ENCODE peak calls at places on chromosomes 13 and 19, in ten cellular contexts. D, A, Q, P, E, F, K, U, S and X are unnamed samples.

GRCh38 chr19:50947123-50947522 is 5.7 kb downstream of the KLK5 start:
- DNase-seq in F (no peak), S (no peak), K (no peak), D (no peak), U (no peak), A (no peak), Q (no peak), E (no peak), P (no peak), X (no peak)

GRCh38 chr13:105341256-105341655 is 1194.2 kb downstream of the EFNB2 start:
- DNase-seq in D (no peak), P (no peak), Q (no peak), E (no peak), A (no peak), S (no peak), K (no peak), F (no peak), U (no peak), X (no peak)

GRCh38 chr19:11404588-11405258 is 14.4 kb downstream of the RGL3 start:
- DNase-seq in A (no peak), K (no peak), D (no peak), S (no peak), P (no peak), U (no peak), Q (no peak), E (no peak), F (no peak), X (no peak)

GRCh38 chr13:80055804-80056203 is 285.1 kb downstream of the SPRY2 start:
- DNase-seq in Q (no peak), A (no peak), K (no peak), P (no peak), U (no peak), E (no peak), S (no peak), D (no peak), F (no peak), X (peak)

GRCh38 chr13:29566864-29567263 is 28.6 kb downstream of the SLC7A1 start:
- DNase-seq in U (no peak), F (no peak), K (no peak), D (no peak), P (no peak), E (no peak), S (no peak), A (no peak), Q (no peak), X (no peak)

GRCh38 chr19:35249848-35250711 is 1.3 kb downstream of the LSR start:
- DNase-seq in K (no peak), U (no peak), F (no peak), E (no peak), Q (no peak), P (no peak), A (no peak), S (no peak), D (no peak), X (no peak)

GRCh38 chr13:40439928-40440327 is 226.5 kb downstream of the FOXO1 start:
- DNase-seq in K (no peak), P (no peak), Q (no peak), S (no peak), D (no peak), F (peak), A (no peak), U (no peak), E (peak), X (peak)

GRCh38 chr13:45778897-45779296 is 72.7 kb downstream of the SIAH3 start:
- DNase-seq in A (no peak), Q (no peak), D (no peak), K (no peak), U (no peak), E (no peak), P (no peak), F (no peak), S (no peak), X (no peak)

GRCh38 chr19:18392417-18392816 is 5.0 kb downstream of the LRRC25 start:
- DNase-seq in K (no peak), D (no peak), A (no peak), F (no peak), S (no peak), P (no peak), E (peak), U (no peak), Q (no peak), X (no peak)

GRCh38 chr19:7351861-7352260 is 3.1 kb downstream of the ARHGEF18 start:
- DNase-seq in U (no peak), P (no peak), D (no peak), S (no peak), Q (no peak), A (no peak), E (no peak), K (no peak), F (no peak), X (no peak)

GRCh38 chr13:60689571-60689970 is 292.6 kb downstream of the TDRD3 start:
- DNase-seq in Q (no peak), D (no peak), A (no peak), P (no peak), U (no peak), S (no peak), K (no peak), F (no peak), E (no peak), X (no peak)

GRCh38 chr19:12872941-12873890 is 8.0 kb downstream of the DNASE2 start:
- DNase-seq in A (peak), E (peak), D (no peak), K (peak), Q (no peak), F (peak), S (no peak), U (peak), P (peak), X (peak)

GRCh38 chr19:44685877-44686276 is 13.1 kb upstream of the CEACAM16 start:
- DNase-seq in U (no peak), P (peak), A (no peak), D (no peak), S (no peak), K (no peak), F (peak), E (no peak), Q (no peak), X (peak)

GRCh38 chr19:51240866-51241265 is 10.0 kb upstream of the SIGLECL1 start:
- DNase-seq in Q (no peak), D (no peak), F (no peak), A (no peak), S (no peak), P (no peak), U (no peak), E (no peak), K (no peak), X (no peak)

GRCh38 chr13:46168341-46168740 is 13.6 kb downstream of the LCP1 start:
- DNase-seq in S (peak), P (no peak), K (no peak), E (no peak), F (no peak), U (peak), D (no peak), A (peak), Q (no peak), X (peak)

GRCh38 chr13:108960006-108960405 is 330.6 kb downstream of the MYO16 start:
- DNase-seq in A (no peak), F (no peak), S (no peak), K (no peak), Q (no peak), U (no peak), E (no peak), D (no peak), P (no peak), X (no peak)

GRCh38 chr19:19482785-19483625 is 32.3 kb downstream of the TSSK6 start:
- DNase-seq in S (no peak), U (no peak), D (no peak), A (no peak), K (no peak), P (peak), F (no peak), E (no peak), Q (no peak), X (no peak)

GRCh38 chr13:53238241-53238640 is 209.6 kb downstream of the OLFM4 start:
- DNase-seq in E (no peak), P (no peak), A (no peak), S (no peak), U (no peak), K (no peak), Q (peak), D (no peak), F (no peak), X (no peak)

GRCh38 chr19:33795370-33796163 is 1.1 kb upstream of the KCTD15 start:
- DNase-seq in K (peak), E (peak), Q (peak), D (no peak), P (peak), S (peak), U (no peak), F (peak), A (peak), X (peak)

GRCh38 chr19:14059093-14059480 is 2.8 kb downstream of the PALM3 start:
- DNase-seq in E (no peak), P (no peak), D (no peak), S (no peak), U (peak), F (no peak), K (no peak), Q (no peak), A (no peak), X (no peak)

GRCh38 chr19:38656171-38656981 is 8.9 kb downstream of the ACTN4 start:
- DNase-seq in K (peak), Q (no peak), A (no peak), F (no peak), U (no peak), S (peak), D (no peak), E (no peak), P (peak), X (peak)

GRCh38 chr19:55352040-55352439 is 2.5 kb downstream of the COX6B2 start:
- DNase-seq in P (no peak), U (no peak), K (no peak), A (no peak), E (no peak), D (no peak), F (no peak), Q (no peak), S (no peak), X (no peak)

GRCh38 chr13:27034678-27035111 is 136.9 kb downstream of the USP12 start:
- DNase-seq in U (no peak), S (no peak), Q (no peak), K (no peak), F (peak), D (no peak), P (no peak), A (no peak), E (peak), X (no peak)

GRCh38 chr13:30111810-30112209 is 195.5 kb downstream of the KATNAL1 start:
- DNase-seq in F (no peak), A (no peak), E (no peak), P (no peak), U (no peak), S (no peak), K (no peak), D (no peak), Q (no peak), X (peak)

GRCh38 chr13:52447354-52447753 is 3.1 kb downstream of the VPS36 start:
- DNase-seq in Q (no peak), F (no peak), E (no peak), D (no peak), U (no peak), A (no peak), P (peak), S (no peak), K (no peak), X (no peak)

GRCh38 chr13:99050983-99051488 is 73.2 kb upstream of the DOCK9 start:
- DNase-seq in K (no peak), F (no peak), S (no peak), P (no peak), A (no peak), U (no peak), E (no peak), D (no peak), Q (no peak), X (no peak)

GRCh38 chr13:39105110-39105509 is 66.9 kb downstream of the NHLRC3 start:
- DNase-seq in E (no peak), U (no peak), D (no peak), A (no peak), Q (peak), K (no peak), P (no peak), S (no peak), F (no peak), X (peak)

GRCh38 chr13:105446197-105446596 is 1089.3 kb downstream of the EFNB2 start:
- DNase-seq in P (peak), E (no peak), S (no peak), D (no peak), Q (no peak), U (no peak), F (no peak), K (no peak), A (no peak), X (peak)

GRCh38 chr19:28535352-28535775 is 677.6 kb downstream of the UQCRFS1 start:
- DNase-seq in Q (no peak), S (no peak), F (no peak), U (no peak), D (no peak), P (no peak), E (no peak), A (no peak), K (no peak), X (no peak)

GRCh38 chr13:100363351-100363750 is 225.2 kb downstream of the GGACT start:
- DNase-seq in Q (no peak), E (no peak), F (no peak), S (no peak), D (no peak), A (no peak), U (no peak), K (no peak), P (peak), X (peak)

GRCh38 chr19:44960906-44961734 is 5.9 kb downstream of the CLPTM1 start:
- DNase-seq in A (no peak), Q (no peak), K (no peak), F (no peak), S (no peak), P (no peak), E (no peak), U (no peak), D (no peak), X (no peak)

GRCh38 chr13:89890806-89891205 is 1456.7 kb upstream of the MIR17HG start:
- DNase-seq in E (no peak), A (no peak), U (no peak), Q (no peak), F (no peak), S (no peak), K (no peak), P (no peak), D (no peak), X (no peak)

GRCh38 chr13:24842533-24843278 is 78.7 kb downstream of the RNF17 start:
- DNase-seq in P (no peak), A (no peak), K (no peak), D (no peak), F (no peak), U (no peak), Q (no peak), S (no peak), E (no peak), X (peak)

GRCh38 chr13:32264407-32264806 is 50.8 kb downstream of the ZAR1L start:
- DNase-seq in F (peak), A (no peak), K (peak), D (no peak), U (no peak), P (peak), Q (no peak), E (peak), S (no peak), X (peak)

GRCh38 chr19:51194527-51195315 is 30.2 kb upstream of the CD33 start:
- DNase-seq in D (no peak), F (no peak), S (no peak), U (no peak), P (no peak), K (no peak), E (no peak), A (no peak), Q (no peak), X (peak)

GRCh38 chr13:41427700-41428099 is 29.6 kb upstream of the RGCC start:
- DNase-seq in S (no peak), K (no peak), E (no peak), P (no peak), U (no peak), Q (no peak), A (no peak), F (no peak), D (no peak), X (no peak)

GRCh38 chr13:35768551-35768950 is 292.1 kb upstream of the MAB21L1 start:
- DNase-seq in F (no peak), S (no peak), U (no peak), E (no peak), Q (no peak), D (no peak), A (no peak), P (peak), K (no peak), X (peak)

GRCh38 chr19:45363861-45364459 is 6.4 kb downstream of the ERCC2 start:
- DNase-seq in E (no peak), D (no peak), Q (no peak), F (no peak), S (no peak), P (no peak), K (no peak), A (no peak), U (no peak), X (no peak)